ENCODE peak calls at places on chromosome 7, in seven cellular contexts. H is CD8-positive, alpha-beta T cell; Y is mammary epithelial cell; I is MM.1S; A is pancreas; W is colonic mucosa; K is CD8-positive, alpha-beta memory T cell. G is an unnamed sample.

GRCh38 chr7:65441010-65441409 is 67.4 kb downstream of the ZNF92 start:
- DNase-seq in H (no peak), K (no peak), I (no peak), Y (peak; percentile 77), W (no peak), A (no peak), G (no peak)

GRCh38 chr7:17506090-17506489 is 207.6 kb downstream of the AHR start:
- DNase-seq in K (no peak), Y (no peak), I (peak; percentile 26), W (peak; percentile 83), H (no peak), A (peak; percentile 87), G (peak; percentile 36)

GRCh38 chr7:78691584-78691983 is 761.9 kb downstream of the MAGI2 start:
- DNase-seq in K (no peak), W (no peak), A (no peak), I (no peak), H (no peak), Y (no peak), G (no peak)

GRCh38 chr7:86647340-86648094 is 3.8 kb downstream of the GRM3 start:
- DNase-seq in Y (no peak), W (no peak), A (no peak), K (no peak), H (no peak), I (no peak), G (no peak)

GRCh38 chr7:5429253-5429856 is 5.7 kb upstream of the TNRC18 start:
- DNase-seq in H (no peak), W (peak; percentile 77), I (no peak), K (no peak), Y (peak; percentile 77), A (peak; percentile 63), G (peak; percentile 55)

GRCh38 chr7:8285155-8285554 is 23.2 kb upstream of the ICA1 start:
- DNase-seq in K (no peak), Y (no peak), I (no peak), W (no peak), A (no peak), H (no peak), G (no peak)

GRCh38 chr7:137755846-137756685 is 90.7 kb downstream of the DGKI start:
- DNase-seq in W (no peak), Y (no peak), A (no peak), K (no peak), I (no peak), H (no peak), G (no peak)

GRCh38 chr7:45017253-45017652 is 17.3 kb downstream of the CCM2 start:
- DNase-seq in H (no peak), Y (no peak), W (no peak), K (no peak), A (no peak), I (no peak), G (no peak)

GRCh38 chr7:155292680-155293226 is 4.9 kb upstream of the INSIG1 start:
- DNase-seq in K (no peak), I (no peak), Y (no peak), W (no peak), A (no peak), H (peak; percentile 41), G (no peak)

GRCh38 chr7:65475734-65476319 is 102.2 kb downstream of the ZNF92 start:
- DNase-seq in I (peak; percentile 95), W (no peak), K (peak; percentile 7), A (no peak), Y (peak; percentile 58), H (peak; percentile 75), G (no peak)

GRCh38 chr7:6246257-6246917 is 26.0 kb downstream of the CYTH3 start:
- DNase-seq in A (no peak), K (no peak), W (no peak), I (no peak), Y (no peak), H (no peak), G (no peak)

GRCh38 chr7:81244213-81244612 is 325.4 kb upstream of the SEMA3C start:
- DNase-seq in H (no peak), I (no peak), Y (no peak), A (no peak), K (no peak), W (no peak), G (no peak)

GRCh38 chr7:112272921-112273561 is 66.5 kb downstream of the ZNF277 start:
- DNase-seq in W (no peak), I (peak; percentile 86), K (no peak), H (no peak), Y (no peak), A (no peak), G (no peak)

GRCh38 chr7:18345641-18346234 is 149.8 kb upstream of the HDAC9 start:
- DNase-seq in A (no peak), H (no peak), I (peak; percentile 60), Y (peak; percentile 36), K (peak; percentile 12), W (peak; percentile 51), G (no peak)

GRCh38 chr7:95730493-95731280 is 41.7 kb upstream of the DYNC1I1 start:
- DNase-seq in I (no peak), A (peak; percentile 34), Y (no peak), H (no peak), W (no peak), K (no peak), G (no peak)

GRCh38 chr7:20280475-20281351 is 50.0 kb upstream of the ITGB8 start:
- DNase-seq in K (no peak), Y (no peak), H (no peak), W (no peak), I (no peak), A (no peak), G (no peak)

GRCh38 chr7:95686109-95686508 is 86.2 kb upstream of the DYNC1I1 start:
- DNase-seq in H (no peak), I (peak; percentile 67), Y (peak; percentile 34), A (peak; percentile 40), W (peak; percentile 41), K (no peak), G (peak; percentile 32)

GRCh38 chr7:52696183-52696582 is 339.2 kb upstream of the POM121L12 start:
- DNase-seq in H (no peak), Y (no peak), K (no peak), I (no peak), A (no peak), W (no peak), G (no peak)

GRCh38 chr7:101127460-101128039 is 646 bp downstream of the SERPINE1 start:
- DNase-seq in W (no peak), H (no peak), K (no peak), A (no peak), I (no peak), Y (no peak), G (no peak)

GRCh38 chr7:92260248-92260781 is 14.5 kb downstream of the ANKIB1 start:
- DNase-seq in I (no peak), H (no peak), Y (peak; percentile 27), W (no peak), A (no peak), K (no peak), G (no peak)

GRCh38 chr7:38206071-38206470 is 28.0 kb downstream of the STARD3NL start:
- DNase-seq in A (no peak), H (no peak), W (no peak), Y (no peak), K (no peak), I (no peak), G (no peak)
- H3K4me1 ChIP-seq in A (no peaks in the 10 kb centered on the region), H (no peaks in the 10 kb centered on the region), W (no peaks in the 10 kb centered on the region), Y (no peaks in the 10 kb centered on the region), K (no peaks in the 10 kb centered on the region), I (no peaks in the 10 kb centered on the region), G (no peaks in the 10 kb centered on the region)

DNA sequence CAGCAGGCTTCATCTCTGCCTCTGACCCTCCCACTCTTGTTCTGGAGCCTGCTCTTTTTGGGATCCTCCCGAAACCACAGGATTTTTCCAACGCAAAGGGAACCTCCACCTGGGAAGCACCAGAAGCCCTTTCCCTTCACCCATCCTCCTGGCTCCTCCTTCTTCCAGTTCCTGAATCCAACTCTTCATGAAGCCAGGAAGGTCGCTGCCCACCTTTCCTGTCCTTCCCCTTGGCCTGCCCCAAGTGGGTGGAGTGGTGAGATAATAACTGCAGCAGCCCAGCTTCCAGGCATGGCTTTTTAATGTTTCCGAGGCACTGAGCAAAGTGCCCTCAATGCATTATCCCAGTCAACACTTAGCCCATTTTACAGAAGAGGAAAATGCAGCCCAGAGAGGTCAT is 70.8 kb upstream of the EEPD1 start:
- DNase-seq in A (no peak), H (no peak), Y (no peak), I (no peak), K (no peak), W (no peak), G (no peak)
- H3K4me3 ChIP-seq in A (no peak overlapping the region), H (no peak overlapping the region), Y (no peak overlapping the region), I (no peak overlapping the region), K (no peak overlapping the region), W (no peak overlapping the region), G (no peak overlapping the region)

GRCh38 chr7:849145-849544 is 16.9 kb downstream of the SUN1 start:
- DNase-seq in A (no peak), Y (no peak), K (no peak), H (no peak), W (no peak), I (no peak), G (no peak)
- H3K36me3 ChIP-seq in A (peaks cover 22% of the 10 kb centered on the region), Y (peaks cover 25% of the 10 kb centered on the region), K (peaks cover 28% of the 10 kb centered on the region), H (peaks cover 28% of the 10 kb centered on the region), W (peaks cover 16% of the 10 kb centered on the region), I (no peaks in the 10 kb centered on the region), G (peaks cover 21% of the 10 kb centered on the region)

DNA sequence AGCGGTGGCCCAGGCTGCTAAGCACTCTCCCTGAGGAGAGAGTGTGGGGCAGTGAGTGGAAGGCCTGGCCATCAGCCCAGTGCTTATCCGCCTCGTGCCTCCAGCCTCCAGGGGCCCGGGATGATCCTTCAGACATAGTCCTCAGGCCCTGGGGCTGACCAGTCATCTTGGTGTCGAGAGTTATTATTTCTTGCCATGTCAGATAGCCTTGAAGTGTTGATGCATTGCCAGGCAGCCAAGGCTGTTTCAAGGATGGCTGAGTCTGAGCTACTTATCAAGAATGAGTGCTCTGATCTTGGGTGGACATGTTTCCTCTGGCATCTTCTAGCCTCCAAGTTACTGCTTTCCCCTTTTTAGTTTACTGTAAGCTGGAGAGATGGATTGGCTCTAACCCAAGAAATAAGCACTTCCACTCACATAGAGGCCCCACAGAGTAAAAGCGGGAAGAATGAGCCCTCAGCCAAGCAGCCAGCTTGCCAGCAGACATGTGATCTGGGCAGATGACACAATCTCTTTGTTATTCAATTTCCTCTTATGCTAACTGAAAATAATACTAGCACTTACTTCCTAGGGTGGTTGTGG is 136.5 kb upstream of the NAMPT start:
- DNase-seq in Y (peak; percentile 41), A (peak; percentile 74), I (no peak), H (no peak), W (peak; percentile 58), K (no peak), G (peak; percentile 81)
- H3K4me1 ChIP-seq in Y (peaks cover 78% of the 10 kb centered on the region), A (peaks cover 37% of the 10 kb centered on the region), I (no peaks in the 10 kb centered on the region), H (no peaks in the 10 kb centered on the region), W (peaks cover 5% of the 10 kb centered on the region), K (peaks cover 4% of the 10 kb centered on the region), G (peaks cover 29% of the 10 kb centered on the region)

GRCh38 chr7:37944737-37945054 is 24.3 kb downstream of the EPDR1 start:
- DNase-seq in H (no peak), A (no peak), W (no peak), K (no peak), Y (no peak), I (no peak), G (no peak)
- H3K4me3 ChIP-seq in H (no peak overlapping the region), A (no peak overlapping the region), W (no peak overlapping the region), K (no peak overlapping the region), Y (no peak overlapping the region), I (no peak overlapping the region), G (no peak overlapping the region)

G was measured in lung.